ENCODE peak calls at places on chromosomes 5 and 9, in four cellular contexts. A, S, J and Y are unnamed samples.

GRCh38 chr5:143063175-143063970 is 293.2 kb downstream of the ARHGAP26 start:
- DNase-seq in A (no peak), S (no peak), J (no peak), Y (no peak)

GRCh38 chr5:55220433-55221185 is 6.5 kb downstream of the MCIDAS start:
- DNase-seq in A (no peak), S (peak; percentile 37), J (no peak), Y (no peak)

GRCh38 chr5:62896121-62896893 is 317.7 kb downstream of the LRRC70 start:
- DNase-seq in A (no peak), S (no peak), J (no peak), Y (no peak)

GRCh38 chr9:98504883-98505282 is 203.9 kb downstream of the GABBR2 start:
- DNase-seq in A (no peak), S (no peak), J (no peak), Y (no peak)

GRCh38 chr9:134322781-134323241 is 3.4 kb upstream of the RXRA start:
- DNase-seq in A (no peak), S (no peak), J (no peak), Y (no peak)

GRCh38 chr5:118875131-118875530 is 113.2 kb downstream of the DTWD2 start:
- DNase-seq in A (no peak), S (no peak), J (no peak), Y (no peak)

GRCh38 chr9:20573023-20573422 is 49.3 kb downstream of the MLLT3 start:
- DNase-seq in A (no peak), S (no peak), J (no peak), Y (no peak)

GRCh38 chr5:127290019-127290945 is at the start of gene MEGF10:
- DNase-seq in A (peak; percentile 30), S (peak; percentile 41), J (no peak), Y (peak; percentile 77)

GRCh38 chr9:97556721-97557605 is 55.5 kb downstream of the TMOD1 start:
- DNase-seq in A (no peak), S (no peak), J (no peak), Y (no peak)

GRCh38 chr9:27866741-27867140 is 293.5 kb upstream of the C9orf72 start:
- DNase-seq in A (no peak), S (no peak), J (no peak), Y (no peak)

GRCh38 chr9:100937377-100937776 is 91.2 kb upstream of the PLPPR1 start:
- DNase-seq in A (no peak), S (no peak), J (no peak), Y (no peak)

GRCh38 chr9:77375956-77376532 is 198.7 kb downstream of the VPS13A start:
- DNase-seq in A (no peak), S (no peak), J (no peak), Y (no peak)

GRCh38 chr9:33350310-33350709 is 52.1 kb downstream of the AQP7 start:
- DNase-seq in A (no peak), S (no peak), J (peak; percentile 41), Y (no peak)

GRCh38 chr9:23341346-23341745 is 484.7 kb downstream of the ELAVL2 start:
- DNase-seq in A (no peak), S (no peak), J (no peak), Y (no peak)

GRCh38 chr5:77867194-77867691 is 91.1 kb upstream of the TBCA start:
- DNase-seq in A (no peak), S (no peak), J (no peak), Y (no peak)

GRCh38 chr5:152701305-152701704 is 296.2 kb upstream of the NMUR2 start:
- DNase-seq in A (no peak), S (no peak), J (no peak), Y (no peak)

GRCh38 chr9:130939405-130939941 is 426 bp upstream of the FIBCD1 start:
- DNase-seq in A (no peak), S (peak; percentile 44), J (no peak), Y (no peak)

GRCh38 chr5:111743993-111744392 is 13.0 kb downstream of the NREP start:
- DNase-seq in A (no peak), S (no peak), J (no peak), Y (no peak)

GRCh38 chr5:135296900-135297816 is 101.9 kb downstream of the MACROH2A1 start:
- DNase-seq in A (no peak), S (no peak), J (no peak), Y (no peak)

GRCh38 chr9:107492381-107492780 is 2.8 kb upstream of the KLF4 start:
- DNase-seq in A (no peak), S (no peak), J (no peak), Y (no peak)